ENCODE peak calls at places on chromosome 15, in four cellular contexts. W, G, F and D are unnamed samples.

GRCh38 chr15:84826369-84826823 is 9.2 kb downstream of the ALPK3 start:
- DNase-seq in W (peak; percentile 76), G (peak; percentile 58), F (peak; percentile 47), D (no peak)

GRCh38 chr15:73244333-73244732 is 124.4 kb downstream of the HCN4 start:
- DNase-seq in W (no peak), G (peak; percentile 31), F (peak; percentile 27), D (no peak)

GRCh38 chr15:93087825-93088199 is 1.2 kb downstream of the RGMA start:
- DNase-seq in W (peak; percentile 70), G (peak; percentile 88), F (peak; percentile 57), D (peak; percentile 69)

GRCh38 chr15:40754574-40754882 is 526 bp downstream of the RMDN3 start:
- DNase-seq in W (peak; percentile 45), G (no peak), F (peak; percentile 24), D (peak; percentile 37)

GRCh38 chr15:55198706-55199105 is 2.0 kb upstream of the RSL24D1 start:
- DNase-seq in W (no peak), G (no peak), F (no peak), D (no peak)

GRCh38 chr15:35833590-35833989 is 287.6 kb upstream of the DPH6 start:
- DNase-seq in W (no peak), G (no peak), F (no peak), D (no peak)

GRCh38 chr15:28891588-28891987 is 5.8 kb downstream of the APBA2 start:
- DNase-seq in W (no peak), G (no peak), F (no peak), D (no peak)

GRCh38 chr15:71806452-71806931 is 3.9 kb upstream of the NR2E3 start:
- DNase-seq in W (no peak), G (no peak), F (no peak), D (no peak)

GRCh38 chr15:67177750-67178149 is 76.7 kb downstream of the AAGAB start:
- DNase-seq in W (no peak), G (no peak), F (no peak), D (no peak)

GRCh38 chr15:98421419-98422085 is 226.8 kb upstream of the IGF1R start:
- DNase-seq in W (peak; percentile 75), G (peak; percentile 78), F (peak; percentile 26), D (peak; percentile 62)

GRCh38 chr15:78055923-78056713 is 21.4 kb downstream of the TBC1D2B start:
- DNase-seq in W (no peak), G (no peak), F (no peak), D (no peak)

GRCh38 chr15:48392356-48392755 is 61.1 kb downstream of the DUT start:
- DNase-seq in W (no peak), G (no peak), F (no peak), D (no peak)

GRCh38 chr15:90664650-90665287 is 52.4 kb upstream of the BLM start:
- DNase-seq in W (no peak), G (no peak), F (no peak), D (no peak)

GRCh38 chr15:95149036-95149435 is 917.7 kb downstream of the MCTP2 start:
- DNase-seq in W (no peak), G (no peak), F (no peak), D (no peak)
- TF ChIP-seq CTCF in W (no peak), G (no peak), F (no peak), D (no peak)

GRCh38 chr15:53251998-53252397 is 461.9 kb upstream of the ONECUT1 start:
- DNase-seq in W (no peak), G (no peak), F (no peak), D (no peak)
- TF ChIP-seq CTCF in W (no peak), G (no peak), F (no peak), D (no peak)

DNA sequence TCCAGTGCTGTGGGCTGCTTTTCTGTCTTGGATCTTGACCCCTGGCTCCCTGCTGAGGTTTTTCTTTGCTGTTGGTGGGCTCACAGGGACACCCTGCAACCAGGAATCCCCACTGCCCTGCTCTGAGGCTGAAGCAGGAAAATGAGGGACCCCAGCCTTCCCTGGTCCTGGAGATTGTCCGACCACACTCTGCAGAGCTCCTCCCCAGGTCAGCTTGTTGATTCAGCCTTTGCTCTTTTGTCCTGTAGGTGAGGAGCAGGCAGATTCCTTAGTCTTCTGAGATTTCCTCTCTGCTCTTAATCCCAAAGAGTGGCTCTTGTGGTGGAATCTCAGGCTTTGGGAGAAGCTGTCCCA is 194.5 kb downstream of the RPLP1 start:
- DNase-seq in W (no peak), G (no peak), F (no peak), D (no peak)
- TF ChIP-seq CTCF in W (no peak), G (no peak), F (no peak), D (no peak)

DNA sequence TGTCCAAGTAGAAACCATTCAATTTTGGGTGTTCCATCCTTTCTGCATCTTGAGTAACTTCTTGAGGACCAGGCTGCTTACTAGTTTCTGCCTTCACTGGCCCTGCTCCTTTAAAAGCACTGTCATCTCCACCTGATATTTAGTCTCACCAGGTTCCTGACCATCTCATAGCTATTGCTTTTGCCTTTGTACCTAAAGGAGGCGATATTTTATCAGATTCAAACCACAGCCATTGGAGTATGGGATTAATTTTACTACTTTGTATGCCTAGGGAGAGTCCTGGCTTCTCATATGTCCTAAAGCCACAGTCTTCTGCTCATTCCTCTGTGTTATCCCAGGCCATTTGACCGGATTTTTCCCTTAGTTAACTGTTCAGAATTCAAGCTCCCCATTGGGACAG is 51.8 kb upstream of the RFX7 start:
- DNase-seq in W (no peak), G (no peak), F (no peak), D (no peak)
- TF ChIP-seq CTCF in W (no peak), G (no peak), F (peak; percentile 33), D (no peak)

DNA sequence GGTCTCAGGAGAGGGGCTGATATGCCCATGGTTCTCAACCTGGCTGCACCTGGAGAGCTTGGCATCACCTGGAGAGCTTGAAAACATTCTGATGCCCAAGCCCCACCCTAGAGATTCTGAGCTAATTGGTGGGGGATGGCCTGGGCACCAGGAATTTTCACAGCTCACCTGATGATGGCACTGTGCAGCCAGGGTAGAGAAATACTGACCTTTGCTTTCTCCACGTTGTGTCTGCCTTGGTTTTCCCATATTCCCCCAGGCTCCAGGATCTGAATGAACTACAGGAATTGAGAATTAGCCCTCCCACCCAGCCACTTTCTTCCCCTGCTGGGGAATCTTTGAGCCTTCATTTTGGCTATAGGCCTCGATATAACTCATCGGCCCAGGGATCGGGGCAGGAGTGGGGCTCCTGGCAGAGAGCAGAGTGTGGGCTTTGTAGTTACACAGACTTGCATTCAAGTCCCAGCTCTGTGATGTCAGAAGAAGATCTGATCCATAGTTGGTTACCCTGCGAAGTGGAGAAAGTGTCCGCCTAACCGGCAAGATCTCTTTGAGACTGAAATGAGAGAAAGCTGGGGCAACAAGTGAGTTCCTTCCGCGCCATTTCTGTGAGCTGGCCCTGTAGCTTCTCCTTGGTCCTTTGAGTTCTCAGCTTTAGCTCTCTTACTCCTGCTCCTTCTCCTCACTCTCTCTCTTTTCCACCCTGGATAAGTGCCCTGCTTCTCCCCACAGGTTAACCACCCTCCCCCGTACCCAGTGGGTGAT is 33.1 kb upstream of the UBE2Q2 start:
- DNase-seq in W (peak; percentile 34), G (peak; percentile 34), F (peak; percentile 19), D (no peak)
- TF ChIP-seq CTCF in W (peak; percentile 22), G (peak; percentile 41), F (peak; percentile 70), D (no peak)